ENCODE peak calls at places on chromosomes 6 and 20, in five cellular contexts. P, H, A, G and V are unnamed samples.
A peak's percentile ranks its signal among the peaks of the same experiment; 100 is the strongest.

GRCh38 chr6:50381106-50381415 is 331.3 kb upstream of the DEFB112 start:
- DNase-seq in P (no peak), H (no peak), A (peak; percentile 43), G (no peak), V (no peak)

GRCh38 chr6:166656269-166657206 is 29.5 kb upstream of the RPS6KA2 start:
- DNase-seq in P (no peak), H (no peak), A (peak; percentile 23), G (no peak), V (no peak)

GRCh38 chr6:17429381-17430061 is 36.1 kb downstream of the CAP2 start:
- DNase-seq in P (no peak), H (no peak), A (no peak), G (no peak), V (no peak)

GRCh38 chr6:35706468-35706867 is 17.8 kb upstream of the FKBP5 start:
- DNase-seq in P (no peak), H (no peak), A (no peak), G (no peak), V (no peak)

GRCh38 chr6:2608508-2608907 is 142.2 kb downstream of the MYLK4 start:
- DNase-seq in P (no peak), H (no peak), A (no peak), G (no peak), V (no peak)

GRCh38 chr6:19803331-19804330 is 33.5 kb upstream of the ID4 start:
- DNase-seq in P (no peak), H (no peak), A (peak; percentile 4), G (no peak), V (no peak)

GRCh38 chr6:54681987-54682386 is 164.6 kb upstream of the FAM83B start:
- DNase-seq in P (no peak), H (no peak), A (no peak), G (no peak), V (no peak)

GRCh38 chr20:46811328-46812084 is 83.1 kb upstream of the EYA2 start:
- DNase-seq in P (no peak), H (no peak), A (peak; percentile 26), G (no peak), V (no peak)

GRCh38 chr6:46246081-46246480 is 75.3 kb upstream of the ENPP5 start:
- DNase-seq in P (no peak), H (no peak), A (no peak), G (no peak), V (no peak)

GRCh38 chr6:18302561-18303439 is 38.5 kb upstream of the DEK start:
- DNase-seq in P (no peak), H (no peak), A (peak; percentile 38), G (no peak), V (no peak)

GRCh38 chr20:63191400-63191799 is 24.5 kb downstream of the YTHDF1 start:
- DNase-seq in P (peak; percentile 74), H (no peak), A (no peak), G (no peak), V (no peak)

GRCh38 chr20:50341050-50341449 is 150.4 kb downstream of the CEBPB start:
- DNase-seq in P (no peak), H (no peak), A (no peak), G (no peak), V (no peak)

GRCh38 chr6:42520786-42521607 is 42.8 kb upstream of the UBR2 start:
- DNase-seq in P (no peak), H (no peak), A (no peak), G (no peak), V (no peak)

GRCh38 chr6:142810952-142811514 is 133.9 kb downstream of the HIVEP2 start:
- DNase-seq in P (no peak), H (no peak), A (no peak), G (no peak), V (no peak)

GRCh38 chr6:7112741-7113313 is 5.1 kb downstream of the RREB1 start:
- DNase-seq in P (peak; percentile 34), H (no peak), A (peak; percentile 51), G (peak; percentile 36), V (peak; percentile 30)